ENCODE peak calls at places on chromosomes 1 and 21, in four cellular contexts. One of them, this sample, is unnamed.

GRCh38 chr1:79787631-79788030 is 781.1 kb upstream of the ADGRL4 start:
- DNase-seq in A549: no peak
- DNase-seq in K562: no peak
- DNase-seq in HepG2: no peak
- DNase-seq in this sample: no peak

GRCh38 chr1:31932491-31933316 is 5.5 kb downstream of the PTP4A2 start:
- DNase-seq in A549: peak; percentile 42
- DNase-seq in K562: no peak
- DNase-seq in HepG2: peak; percentile 69
- DNase-seq in this sample: no peak

GRCh38 chr1:15261155-15262002 is 14.4 kb downstream of the FHAD1 start:
- DNase-seq in A549: peak; percentile 24
- DNase-seq in K562: no peak
- DNase-seq in HepG2: peak; percentile 68
- DNase-seq in this sample: peak; percentile 46

GRCh38 chr1:82153282-82153630 is 352.5 kb downstream of the ADGRL2 start:
- DNase-seq in A549: no peak
- DNase-seq in K562: no peak
- DNase-seq in HepG2: no peak
- DNase-seq in this sample: no peak

GRCh38 chr1:160837558-160838205 is 25.0 kb downstream of the CD244 start:
- DNase-seq in A549: no peak
- DNase-seq in K562: no peak
- DNase-seq in HepG2: no peak
- DNase-seq in this sample: no peak

GRCh38 chr1:50156241-50157010 is 47.7 kb downstream of the ELAVL4 start:
- DNase-seq in A549: no peak
- DNase-seq in K562: no peak
- DNase-seq in HepG2: no peak
- DNase-seq in this sample: no peak

GRCh38 chr1:165543651-165544452 is at the start of gene LRRC52:
- DNase-seq in A549: no peak
- DNase-seq in K562: no peak
- DNase-seq in HepG2: no peak
- DNase-seq in this sample: no peak

GRCh38 chr1:117127840-117128239 is 6.3 kb upstream of the TRIM45 start:
- DNase-seq in A549: no peak
- DNase-seq in K562: no peak
- DNase-seq in HepG2: no peak
- DNase-seq in this sample: no peak

DNA sequence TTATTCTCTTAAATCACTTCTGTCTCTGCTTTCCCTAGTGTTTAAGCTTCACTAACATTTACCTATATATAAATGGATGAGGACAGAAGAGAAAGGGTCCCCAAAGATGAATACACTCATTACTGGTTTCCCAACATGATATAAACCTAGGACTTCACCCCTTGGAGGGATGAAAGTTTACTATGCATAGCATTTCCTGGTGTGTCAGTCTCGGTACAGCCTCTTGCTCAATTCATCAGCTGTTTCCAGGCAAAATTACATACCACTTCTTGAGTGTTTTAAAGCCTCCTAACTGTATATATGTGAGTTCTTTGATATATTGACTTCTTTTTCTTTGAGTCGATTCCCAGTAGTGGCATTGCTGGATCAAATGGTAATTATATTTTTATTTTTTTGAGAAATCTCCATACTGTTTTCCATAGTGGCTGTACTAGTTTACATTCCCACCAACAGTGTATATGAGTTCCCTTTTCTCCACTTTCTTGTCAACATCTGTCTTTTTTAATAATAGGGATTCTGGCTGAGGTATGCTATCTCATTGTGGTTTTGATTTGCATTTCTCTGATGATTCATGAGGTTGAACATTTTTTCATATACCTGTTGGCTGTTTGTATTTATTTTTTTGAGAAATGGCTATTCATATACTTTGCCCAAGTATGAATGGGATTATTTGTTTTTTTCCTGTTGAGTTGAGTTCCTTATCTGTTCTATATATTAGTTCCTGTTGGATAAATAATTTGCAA is 259.3 kb upstream of the CACYBP start:
- DNase-seq in A549: no peak
- DNase-seq in K562: no peak
- DNase-seq in HepG2: peak; percentile 7
- DNase-seq in this sample: no peak
- TF ChIP-seq MAFK in A549: no peak
- TF ChIP-seq MAFK in K562: no peak
- TF ChIP-seq MAFK in HepG2: no peak
- TF ChIP-seq MAFK in this sample: no peak

DNA sequence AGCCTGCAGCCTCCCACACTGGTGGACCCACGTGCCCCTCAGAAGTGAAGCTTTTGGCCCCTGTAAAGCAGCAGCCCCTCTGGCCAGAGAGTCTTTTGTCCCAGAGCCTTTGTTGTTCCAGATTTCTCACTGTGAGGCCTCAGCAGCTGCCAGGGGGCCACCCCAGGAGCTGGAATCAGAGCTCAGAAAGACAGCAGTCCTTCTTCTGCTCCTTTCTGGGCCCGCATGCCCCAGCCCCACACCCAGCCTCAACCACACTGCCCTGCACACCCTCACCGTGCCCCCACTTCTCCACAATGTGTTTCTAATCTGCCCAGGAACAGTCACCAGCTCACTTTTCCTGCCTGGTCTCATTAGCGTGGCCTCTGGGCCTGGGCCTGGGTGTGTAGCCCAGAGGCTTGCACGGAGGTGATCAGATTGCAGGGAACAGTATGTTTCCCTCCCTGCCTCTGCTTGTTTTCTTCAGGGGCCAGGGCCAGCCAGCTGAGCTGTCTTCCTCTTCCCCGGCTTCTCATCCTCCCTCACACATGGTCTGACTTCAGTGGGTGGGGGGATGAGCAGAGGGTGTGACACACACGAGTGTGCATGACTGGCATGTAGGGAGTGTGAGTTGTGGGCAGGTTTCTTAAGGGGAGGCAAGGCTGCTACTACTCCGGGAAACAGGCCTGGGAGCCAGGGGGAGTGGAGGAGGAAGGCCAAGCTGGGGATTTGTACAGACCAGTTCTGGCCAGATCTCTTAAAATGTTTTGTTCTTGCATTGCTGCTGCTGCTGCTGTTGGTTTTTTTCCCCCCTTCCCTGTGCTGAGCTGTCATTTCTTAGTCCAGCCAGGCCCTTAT is 82.5 kb upstream of the ZNF648 start:
- DNase-seq in A549: no peak
- DNase-seq in K562: no peak
- DNase-seq in HepG2: no peak
- DNase-seq in this sample: no peak
- TF ChIP-seq MAX in A549: no peak
- TF ChIP-seq MAX in K562: no peak
- TF ChIP-seq MAX in HepG2: no peak
- TF ChIP-seq MAX in this sample: no peak

DNA sequence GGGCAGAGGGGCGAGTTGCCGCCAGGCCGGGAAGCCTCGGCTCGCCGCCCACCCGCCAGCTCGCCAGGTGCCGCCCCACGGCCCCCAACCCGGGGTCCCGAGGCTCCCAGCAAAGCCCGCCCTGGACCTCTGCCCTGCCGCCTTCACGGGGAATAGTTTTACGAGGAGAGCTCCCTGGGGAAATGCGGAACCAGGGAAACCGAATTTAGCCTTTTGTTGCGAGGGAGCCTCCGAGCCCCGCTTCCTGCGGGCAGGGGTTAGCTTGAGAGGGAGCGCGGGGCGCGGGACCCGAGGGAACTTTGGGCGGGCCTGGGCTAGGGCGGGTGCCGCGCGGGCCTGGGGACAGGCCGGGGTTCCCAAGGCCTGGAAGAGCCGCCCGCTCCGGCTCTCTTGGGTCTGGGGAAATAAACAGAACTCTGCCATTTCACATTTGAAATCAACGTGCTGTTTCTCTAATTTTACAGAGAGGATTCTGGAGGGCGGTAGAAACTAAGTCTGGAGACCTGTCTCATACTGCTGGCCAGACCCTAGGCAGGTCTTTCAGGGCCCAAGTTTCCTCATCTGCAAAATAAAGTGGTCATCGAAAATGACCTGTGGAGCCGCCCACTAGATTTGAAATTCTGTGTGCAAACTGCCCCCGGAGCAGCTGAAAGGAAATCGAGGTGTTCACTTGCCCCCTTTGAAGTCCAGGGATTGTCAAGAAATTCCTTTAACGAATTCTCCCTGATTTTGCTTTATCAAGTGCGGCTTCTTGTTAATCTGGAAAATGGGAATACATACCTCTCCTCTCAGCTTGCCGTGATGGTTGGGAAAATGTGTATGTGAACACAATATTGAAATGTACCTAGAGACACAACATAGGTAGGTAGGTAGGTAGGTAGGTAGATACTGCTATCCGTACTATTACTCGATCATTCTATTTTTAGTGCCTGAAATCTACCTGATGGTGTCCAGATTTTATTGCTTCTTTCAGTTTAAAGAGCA is 747 bp upstream of the GLUL start:
- DNase-seq in A549: no peak
- DNase-seq in K562: no peak
- DNase-seq in HepG2: no peak
- DNase-seq in this sample: no peak
- TF ChIP-seq MAFK in A549: no peak
- TF ChIP-seq MAFK in K562: no peak
- TF ChIP-seq MAFK in HepG2: no peak
- TF ChIP-seq MAFK in this sample: no peak

GRCh38 chr1:95195046-95195445 is 39.0 kb upstream of the RWDD3 start:
- DNase-seq in A549: no peak
- DNase-seq in K562: no peak
- DNase-seq in HepG2: no peak
- DNase-seq in this sample: no peak

GRCh38 chr1:95201905-95202304 is 32.1 kb upstream of the RWDD3 start:
- DNase-seq in A549: no peak
- DNase-seq in K562: no peak
- DNase-seq in HepG2: no peak
- DNase-seq in this sample: no peak

GRCh38 chr1:95193591-95193990 is 40.4 kb upstream of the RWDD3 start:
- DNase-seq in A549: no peak
- DNase-seq in K562: no peak
- DNase-seq in HepG2: no peak
- DNase-seq in this sample: no peak

GRCh38 chr1:95196017-95196416 is 38.0 kb upstream of the RWDD3 start:
- DNase-seq in A549: no peak
- DNase-seq in K562: no peak
- DNase-seq in HepG2: no peak
- DNase-seq in this sample: no peak

DNA sequence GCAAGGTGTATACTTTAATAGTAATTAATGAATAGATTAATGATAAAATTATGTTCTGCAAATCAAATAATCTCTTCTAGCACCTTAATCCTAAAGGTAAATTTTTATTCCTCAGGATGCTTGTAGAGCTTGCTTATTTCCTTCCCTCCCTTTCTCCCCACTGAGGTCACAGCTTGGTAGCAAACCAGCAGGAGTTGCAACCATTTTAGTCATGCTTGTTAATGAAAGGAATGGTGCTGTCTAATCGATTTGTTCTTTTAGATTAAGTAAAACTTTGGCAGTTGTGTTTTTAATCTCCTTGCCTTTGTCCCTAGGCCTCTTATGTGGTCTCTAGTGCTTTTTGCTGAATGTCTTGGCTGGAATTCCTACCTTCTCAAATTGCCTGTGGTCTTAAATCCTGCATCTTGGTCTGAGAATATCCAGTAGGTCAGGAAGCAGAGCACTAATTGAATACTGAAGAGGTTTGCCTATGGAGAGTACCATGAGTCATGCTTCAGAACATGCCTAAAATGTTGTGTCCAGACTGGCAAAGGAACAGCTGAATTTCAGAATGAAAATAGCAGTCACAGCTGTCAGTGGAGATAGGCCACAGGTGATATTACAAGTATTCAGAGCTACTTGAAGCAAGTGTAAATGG is 36.3 kb upstream of the RWDD3 start:
- DNase-seq in A549: no peak
- DNase-seq in K562: no peak
- DNase-seq in HepG2: no peak
- DNase-seq in this sample: no peak
- TF ChIP-seq MAX in A549: no peak
- TF ChIP-seq MAX in K562: no peak
- TF ChIP-seq MAX in HepG2: no peak
- TF ChIP-seq MAX in this sample: no peak

GRCh38 chr1:30466026-30466425 is 257.4 kb downstream of the MATN1 start:
- DNase-seq in A549: no peak
- DNase-seq in K562: no peak
- DNase-seq in HepG2: no peak
- DNase-seq in this sample: no peak
- TF ChIP-seq MAFK in A549: no peak
- TF ChIP-seq MAFK in K562: no peak
- TF ChIP-seq MAFK in HepG2: no peak
- TF ChIP-seq MAFK in this sample: no peak

DNA sequence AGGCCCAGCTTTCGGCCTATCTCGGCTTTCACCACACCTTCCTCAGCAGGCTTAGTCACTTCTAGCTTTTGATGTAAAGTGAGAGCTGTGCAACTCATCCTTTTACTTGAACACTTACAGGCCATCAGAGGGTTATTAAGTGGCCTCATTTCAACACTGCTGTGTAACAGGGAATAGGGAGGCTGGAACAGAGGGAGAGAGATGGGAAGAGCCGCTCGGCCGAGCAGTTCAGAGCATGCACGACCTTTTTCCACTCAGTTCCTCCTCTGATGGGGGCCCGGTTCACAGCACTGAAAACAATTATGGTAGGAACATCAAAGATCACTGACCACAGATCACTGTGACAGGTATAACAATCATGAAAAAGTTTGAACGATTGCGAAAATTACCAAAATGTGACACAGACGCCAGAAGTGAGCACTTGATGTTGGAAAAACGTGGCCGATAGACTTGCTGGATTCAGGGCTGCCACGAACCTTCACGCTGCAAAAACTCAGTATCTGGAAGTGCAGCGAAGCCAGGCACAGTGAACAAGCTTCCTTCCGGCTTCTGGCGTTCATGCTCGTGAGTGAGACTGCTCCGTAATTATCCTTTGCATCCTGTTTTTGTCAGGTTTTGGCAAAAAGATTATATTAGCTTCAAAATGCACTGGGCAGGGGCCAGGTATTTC is 28.6 kb downstream of the AGPAT3 start:
- DNase-seq in A549: no peak
- DNase-seq in K562: no peak
- DNase-seq in HepG2: no peak
- DNase-seq in this sample: no peak
- TF ChIP-seq MAX in A549: no peak
- TF ChIP-seq MAX in K562: peak; percentile 27
- TF ChIP-seq MAX in HepG2: no peak
- TF ChIP-seq MAX in this sample: no peak

DNA sequence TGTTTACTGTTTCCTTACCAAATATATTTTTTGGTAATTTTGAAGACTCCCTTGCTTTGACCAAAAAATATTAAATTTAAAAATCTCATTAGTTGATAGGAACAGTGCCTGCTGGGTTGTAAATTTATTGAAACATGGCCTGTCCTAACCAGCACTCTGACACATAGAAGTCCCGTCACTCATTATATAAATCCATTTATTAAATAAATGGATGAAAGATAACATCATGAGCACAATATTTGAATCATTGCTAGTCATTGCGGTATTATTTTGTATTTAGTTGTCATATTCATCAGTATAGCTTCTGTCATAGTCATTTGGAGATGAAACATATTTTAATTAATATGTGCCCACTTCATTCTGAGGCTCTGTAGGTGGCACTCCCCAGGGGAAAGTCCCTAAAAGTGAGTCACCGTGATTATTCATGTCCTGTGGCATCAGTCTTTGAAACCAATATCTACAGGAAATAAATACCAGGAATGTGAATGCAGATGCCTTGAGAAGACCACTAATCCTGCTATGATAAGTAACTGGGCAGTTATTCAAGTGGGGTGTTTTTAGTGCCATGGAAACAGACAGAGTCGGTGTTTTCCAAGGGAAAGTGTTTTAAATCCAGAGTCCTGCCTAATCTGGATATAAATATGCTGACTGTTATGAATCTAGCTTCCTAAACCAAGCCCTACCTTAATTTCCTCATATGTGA is 302.0 kb downstream of the DUSP10 start:
- DNase-seq in A549: peak; percentile 83
- DNase-seq in K562: no peak
- DNase-seq in HepG2: peak; percentile 6
- DNase-seq in this sample: no peak
- TF ChIP-seq MAFK in A549: peak; percentile 99
- TF ChIP-seq MAFK in K562: no peak
- TF ChIP-seq MAFK in HepG2: peak; percentile 71
- TF ChIP-seq MAFK in this sample: no peak